ENCODE peak calls at places on chromosomes 7 and 10, in four cellular contexts. K, Y, N and D are unnamed samples.

GRCh38 chr10:3749597-3750351 is 35.2 kb downstream of the KLF6 start:
- DNase-seq in K (no peak), Y (no peak), N (peak; percentile 52), D (no peak)

GRCh38 chr10:101493249-101493648 is 94.8 kb downstream of the POLL start:
- DNase-seq in K (no peak), Y (no peak), N (no peak), D (no peak)

GRCh38 chr7:90661290-90662151 is 65.4 kb downstream of the CDK14 start:
- DNase-seq in K (no peak), Y (no peak), N (peak; percentile 91), D (no peak)

GRCh38 chr7:31443457-31443856 is 70.4 kb upstream of the ITPRID1 start:
- DNase-seq in K (peak; percentile 73), Y (peak; percentile 66), N (peak; percentile 68), D (peak; percentile 42)

GRCh38 chr10:48287417-48288391 is 13.2 kb upstream of the FRMPD2 start:
- DNase-seq in K (peak; percentile 15), Y (peak; percentile 94), N (no peak), D (no peak)

GRCh38 chr7:140060788-140061606 is 1.8 kb downstream of the PARP12 start:
- DNase-seq in K (peak; percentile 48), Y (no peak), N (peak; percentile 91), D (no peak)

GRCh38 chr10:121325490-121326231 is 272.6 kb downstream of the FGFR2 start:
- DNase-seq in K (no peak), Y (peak; percentile 48), N (no peak), D (no peak)

GRCh38 chr10:97001183-97001991 is 169.3 kb downstream of the LCOR start:
- DNase-seq in K (no peak), Y (no peak), N (no peak), D (no peak)

GRCh38 chr10:133257489-133258065 is 19.1 kb downstream of the ADAM8 start:
- DNase-seq in K (no peak), Y (no peak), N (peak; percentile 66), D (peak; percentile 79)

GRCh38 chr10:75247797-75248196 is 12.0 kb upstream of the COMTD1 start:
- DNase-seq in K (no peak), Y (no peak), N (no peak), D (no peak)

GRCh38 chr7:110889363-110889762 is 201.6 kb upstream of the LRRN3 start:
- DNase-seq in K (no peak), Y (no peak), N (no peak), D (no peak)

GRCh38 chr7:121366852-121367431 is 29.2 kb downstream of the FAM3C start:
- DNase-seq in K (no peak), Y (peak; percentile 48), N (peak; percentile 62), D (no peak)

GRCh38 chr10:77087406-77087805 is 550.2 kb downstream of the KCNMA1 start:
- DNase-seq in K (no peak), Y (no peak), N (no peak), D (no peak)

GRCh38 chr7:49718755-49719154 is 54.7 kb upstream of the VWC2 start:
- DNase-seq in K (no peak), Y (no peak), N (no peak), D (no peak)

GRCh38 chr7:77696643-77697534 is 630 bp downstream of the RSBN1L start:
- DNase-seq in K (peak; percentile 23), Y (peak; percentile 39), N (peak; percentile 81), D (peak; percentile 53)